ENCODE peak calls at places on chromosomes 4 and X, in eight cellular contexts. T, F, K, H, X, Y, I and W are unnamed samples.

GRCh38 chrX:153766098-153766817 is 2.2 kb downstream of the PLXNB3 start:
- DNase-seq in K (no peak), T (peak; percentile 65), H (peak; percentile 86), X (no peak), Y (peak; percentile 12), F (peak; percentile 76), I (no peak), W (peak; percentile 11)

GRCh38 chr4:151865327-151865726 is 104.5 kb upstream of the GATB start:
- DNase-seq in H (no peak), T (no peak), K (no peak), X (no peak), Y (no peak), F (no peak), I (peak; percentile 78), W (peak; percentile 46)

GRCh38 chrX:17738737-17739535 is 1.6 kb downstream of the SCML1 start:
- DNase-seq in I (no peak), T (no peak), X (no peak), Y (no peak), F (peak; percentile 33), H (no peak), K (no peak), W (no peak)

GRCh38 chrX:29215251-29215650 is 628.0 kb downstream of the IL1RAPL1 start:
- DNase-seq in H (no peak), F (peak; percentile 10), T (peak; percentile 27), X (no peak), I (no peak), Y (no peak), K (no peak), W (no peak)

GRCh38 chrX:9355739-9356138 is 109.1 kb upstream of the TBL1X start:
- DNase-seq in F (no peak), H (no peak), X (no peak), K (no peak), Y (no peak), T (no peak), I (no peak), W (no peak)

GRCh38 chr4:120443111-120443510 is 376.5 kb upstream of the MAD2L1 start:
- DNase-seq in T (no peak), I (no peak), Y (no peak), F (no peak), X (no peak), H (no peak), K (no peak), W (no peak)

GRCh38 chrX:119389854-119390501 is 9.2 kb upstream of the SLC25A43 start:
- DNase-seq in H (no peak), K (no peak), T (no peak), F (no peak), Y (no peak), I (no peak), X (no peak), W (no peak)

GRCh38 chr4:184439856-184440592 is 34.3 kb downstream of the IRF2 start:
- DNase-seq in K (no peak), T (no peak), X (no peak), I (no peak), F (peak; percentile 67), Y (no peak), H (peak; percentile 57), W (no peak)

GRCh38 chr4:8291036-8291682 is 21.6 kb downstream of the HTRA3 start:
- DNase-seq in T (no peak), X (no peak), F (no peak), Y (no peak), H (no peak), I (peak; percentile 59), K (no peak), W (no peak)

GRCh38 chr4:48042979-48043461 is 26.4 kb downstream of the NIPAL1 start:
- DNase-seq in F (no peak), I (no peak), K (no peak), T (peak; percentile 6), H (no peak), Y (no peak), X (no peak), W (no peak)

GRCh38 chrX:120457766-120458180 is 11.3 kb downstream of the LAMP2 start:
- DNase-seq in X (no peak), I (no peak), Y (no peak), T (peak; percentile 98), H (no peak), F (peak; percentile 91), K (no peak), W (no peak)

GRCh38 chr4:149166886-149167285 is 648.8 kb downstream of the IQCM start:
- DNase-seq in Y (no peak), F (peak; percentile 62), H (no peak), T (no peak), I (no peak), X (no peak), K (no peak), W (no peak)

GRCh38 chr4:52825311-52826090 is 36.6 kb upstream of the RASL11B start:
- DNase-seq in X (no peak), K (no peak), H (no peak), T (no peak), F (no peak), I (no peak), Y (no peak), W (no peak)

GRCh38 chrX:41759817-41760216 is 35.8 kb downstream of the GPR82 start:
- DNase-seq in I (no peak), X (no peak), Y (no peak), T (peak; percentile 3), H (peak; percentile 10), K (no peak), F (peak; percentile 19), W (no peak)

GRCh38 chr4:153750197-153750817 is 9.5 kb downstream of the RNF175 start:
- DNase-seq in Y (peak; percentile 57), K (peak; percentile 80), X (peak; percentile 45), T (peak; percentile 80), F (peak; percentile 62), I (peak; percentile 77), H (peak; percentile 66), W (peak; percentile 43)

GRCh38 chr4:6076391-6076790 is 58.2 kb upstream of the C4orf50 start:
- DNase-seq in X (no peak), I (no peak), Y (no peak), T (no peak), K (no peak), H (no peak), F (no peak), W (no peak)

GRCh38 chr4:23837366-23837765 is 52.5 kb downstream of the PPARGC1A start:
- DNase-seq in H (no peak), X (no peak), K (no peak), F (no peak), I (no peak), T (no peak), Y (no peak), W (no peak)

GRCh38 chr4:76219299-76220055 is 5.9 kb upstream of the SCARB2 start:
- DNase-seq in H (peak; percentile 61), Y (no peak), X (no peak), T (peak; percentile 61), I (no peak), F (peak; percentile 14), K (no peak), W (no peak)

GRCh38 chrX:105317117-105317516 is 96.6 kb upstream of the TEX13A start:
- DNase-seq in F (no peak), H (no peak), T (no peak), K (no peak), I (no peak), X (no peak), Y (no peak), W (no peak)

GRCh38 chrX:151984328-151984727 is 9.9 kb upstream of the GABRE start:
- DNase-seq in X (no peak), T (peak; percentile 84), K (no peak), H (no peak), F (peak; percentile 94), I (no peak), Y (no peak), W (no peak)

GRCh38 chrX:38236901-38237615 is 16.4 kb upstream of the SRPX start:
- DNase-seq in I (no peak), T (no peak), Y (no peak), X (no peak), K (no peak), H (no peak), F (no peak), W (no peak)

GRCh38 chr4:67587156-67587555 is 28.6 kb downstream of the STAP1 start:
- DNase-seq in F (no peak), K (no peak), I (no peak), H (no peak), T (no peak), X (no peak), Y (no peak), W (no peak)

GRCh38 chr4:177511611-177512010 is 69.4 kb upstream of the AGA start:
- DNase-seq in H (no peak), I (no peak), Y (no peak), T (peak; percentile 77), K (no peak), F (no peak), X (no peak), W (peak; percentile 69)

GRCh38 chr4:25092139-25092538 is 61.4 kb upstream of the LGI2 start:
- DNase-seq in F (no peak), Y (no peak), T (no peak), I (no peak), X (no peak), H (no peak), K (no peak), W (no peak)

GRCh38 chr4:82076359-82076758 is 297.4 kb downstream of the HNRNPD start:
- DNase-seq in K (no peak), I (no peak), F (no peak), X (no peak), H (no peak), Y (no peak), T (no peak), W (no peak)

GRCh38 chr4:7192252-7193039 is at the start of gene SORCS2:
- DNase-seq in H (peak; percentile 90), T (no peak), Y (no peak), F (peak; percentile 53), X (peak; percentile 82), K (peak; percentile 73), I (peak; percentile 79), W (peak; percentile 49)

GRCh38 chr4:17324431-17324830 is 187.5 kb downstream of the QDPR start:
- DNase-seq in K (peak; percentile 70), F (peak; percentile 59), X (peak; percentile 8), Y (peak; percentile 31), T (no peak), H (peak; percentile 65), I (no peak), W (peak; percentile 11)

GRCh38 chrX:123964155-123964554 is 2.6 kb downstream of the STAG2 start:
- DNase-seq in T (no peak), H (no peak), K (no peak), I (no peak), Y (no peak), X (no peak), F (peak; percentile 40), W (no peak)